ENCODE peak calls at places on chromosomes 13 and 19, in six cellular contexts. Z is GM04504, L is lower lobe of right lung, I is NCI-H1417, Q is left lobe of liver, V is EH. A is an unnamed sample.

GRCh38 chr13:41564046-41564445 is 106.7 kb downstream of the RGCC start:
- DNase-seq in I (no peak), V (no peak), L (no peak), Q (no peak), Z (no peak), A (no peak)

GRCh38 chr19:39004403-39004802 is 27.9 kb downstream of the FBXO27 start:
- DNase-seq in V (no peak), I (no peak), Z (no peak), L (no peak), Q (no peak), A (no peak)

GRCh38 chr13:26541041-26541440 is 16.4 kb upstream of the WASF3 start:
- DNase-seq in L (no peak), Z (no peak), I (no peak), Q (no peak), V (no peak), A (no peak)

GRCh38 chr19:53102701-53103140 is 501 bp downstream of the ZNF160 start:
- DNase-seq in Q (peak), V (peak), L (peak), Z (peak), I (peak), A (peak)

GRCh38 chr13:58963321-58963720 is 1200.4 kb downstream of the DIAPH3 start:
- DNase-seq in Z (no peak), Q (no peak), I (no peak), L (no peak), V (no peak), A (no peak)

GRCh38 chr19:18304496-18305312 is 18.2 kb downstream of the LSM4 start:
- DNase-seq in I (no peak), Q (peak), V (peak), L (peak), Z (peak), A (peak)

GRCh38 chr19:33291623-33292534 is 10.5 kb downstream of the CEBPA start:
- DNase-seq in Z (no peak), L (peak), Q (peak), I (no peak), V (no peak), A (no peak)

GRCh38 chr19:6667114-6667627 is 2.8 kb downstream of the TNFSF14 start:
- DNase-seq in V (no peak), L (peak), Z (no peak), I (no peak), Q (no peak), A (no peak)

GRCh38 chr13:50322006-50322405 is 306.8 kb downstream of the KCNRG start:
- DNase-seq in I (no peak), Q (no peak), Z (no peak), V (no peak), L (no peak), A (no peak)

GRCh38 chr13:83883061-83883523 is 818 bp upstream of the SLITRK1 start:
- DNase-seq in L (no peak), V (no peak), Z (no peak), I (no peak), Q (no peak), A (no peak)

GRCh38 chr13:35349673-35350278 is 126.7 kb downstream of the MAB21L1 start:
- DNase-seq in Q (no peak), L (no peak), I (no peak), V (no peak), Z (no peak), A (no peak)

GRCh38 chr13:29901714-29902631 is 51.6 kb upstream of the UBL3 start:
- DNase-seq in Q (no peak), V (peak), L (no peak), I (peak), Z (peak), A (no peak)

GRCh38 chr19:13132471-13133166 is 14.6 kb downstream of the NACC1 start:
- DNase-seq in I (no peak), Z (no peak), L (no peak), Q (no peak), V (peak), A (no peak)

GRCh38 chr19:49333426-49334288 is 1.5 kb upstream of the CD37 start:
- DNase-seq in Z (no peak), Q (peak), I (no peak), L (peak), V (peak), A (peak)

GRCh38 chr19:49832556-49832955 is 14.5 kb downstream of the MED25 start:
- DNase-seq in Z (no peak), I (no peak), Q (no peak), L (no peak), V (peak), A (no peak)

GRCh38 chr19:39582442-39582841 is 19.9 kb upstream of the LGALS13 start:
- DNase-seq in Z (no peak), L (no peak), V (no peak), I (no peak), Q (no peak), A (no peak)

GRCh38 chr19:53333071-53333465 is 481 bp upstream of the ZNF845 start:
- DNase-seq in I (no peak), Z (no peak), V (no peak), Q (peak), L (peak), A (peak)

GRCh38 chr19:32406161-32407003 is 812 bp downstream of the DPY19L3 start:
- DNase-seq in I (no peak), Z (no peak), V (peak), Q (no peak), L (no peak), A (no peak)

GRCh38 chr19:17967258-17968051 is 548 bp downstream of the KCNN1 start:
- DNase-seq in Z (no peak), L (no peak), V (no peak), I (no peak), Q (no peak), A (no peak)

GRCh38 chr13:95156208-95156607 is 145.0 kb downstream of the ABCC4 start:
- DNase-seq in Q (no peak), V (peak), Z (peak), L (no peak), I (peak), A (no peak)

GRCh38 chr13:35693142-35693784 is 216.8 kb upstream of the MAB21L1 start:
- DNase-seq in Q (no peak), I (no peak), L (no peak), Z (no peak), V (peak), A (no peak)

GRCh38 chr13:22103628-22104027 is 432.8 kb downstream of the FGF9 start:
- DNase-seq in L (no peak), I (no peak), Q (no peak), V (no peak), Z (no peak), A (no peak)

GRCh38 chr19:18742838-18743237 is 48.3 kb downstream of the COMP start:
- DNase-seq in V (no peak), L (no peak), Q (no peak), I (no peak), Z (no peak), A (no peak)

A was measured in OCI-LY7.